ENCODE peak calls at places on chromosomes 1 and 21, in four cellular contexts. One of them, this sample, is unnamed.

GRCh38 chr1:182050481-182051438 is 10.8 kb downstream of the ZNF648 start:
- DNase-seq in activated CD4-positive, alpha-beta T cell treated with anti-CD3 and anti-CD28 coated beads, Interleukin-2, amount 50 U/mL, for 4 hours: no peak
- DNase-seq in tibial artery: no peak
- DNase-seq in cardiac muscle cell: no peak
- DNase-seq in this sample: no peak

GRCh38 chr1:241229216-241229615 is 127.8 kb downstream of the RGS7 start:
- DNase-seq in activated CD4-positive, alpha-beta T cell treated with anti-CD3 and anti-CD28 coated beads, Interleukin-2, amount 50 U/mL, for 4 hours: no peak
- DNase-seq in cardiac muscle cell: no peak
- DNase-seq in tibial artery: no peak
- DNase-seq in this sample: no peak

GRCh38 chr21:42164064-42164789 is 54.7 kb upstream of the ABCG1 start:
- DNase-seq in tibial artery: no peak
- DNase-seq in activated CD4-positive, alpha-beta T cell treated with anti-CD3 and anti-CD28 coated beads, Interleukin-2, amount 50 U/mL, for 4 hours: peak; percentile 48
- DNase-seq in cardiac muscle cell: peak; percentile 43
- DNase-seq in this sample: peak; percentile 67

GRCh38 chr1:154707901-154708514 is 100.0 kb upstream of the ADAR start:
- DNase-seq in tibial artery: no peak
- DNase-seq in activated CD4-positive, alpha-beta T cell treated with anti-CD3 and anti-CD28 coated beads, Interleukin-2, amount 50 U/mL, for 4 hours: no peak
- DNase-seq in cardiac muscle cell: no peak
- DNase-seq in this sample: no peak

GRCh38 chr1:54857741-54858665 is 29.0 kb downstream of the DHCR24 start:
- DNase-seq in activated CD4-positive, alpha-beta T cell treated with anti-CD3 and anti-CD28 coated beads, Interleukin-2, amount 50 U/mL, for 4 hours: no peak
- DNase-seq in cardiac muscle cell: peak; percentile 53
- DNase-seq in tibial artery: peak; percentile 46
- DNase-seq in this sample: no peak

GRCh38 chr1:197733324-197733723 is 42.0 kb downstream of the DENND1B start:
- DNase-seq in activated CD4-positive, alpha-beta T cell treated with anti-CD3 and anti-CD28 coated beads, Interleukin-2, amount 50 U/mL, for 4 hours: no peak
- DNase-seq in tibial artery: no peak
- DNase-seq in cardiac muscle cell: no peak
- DNase-seq in this sample: no peak

GRCh38 chr1:201946224-201946908 is at the start of gene LMOD1:
- DNase-seq in tibial artery: peak; percentile 99
- DNase-seq in activated CD4-positive, alpha-beta T cell treated with anti-CD3 and anti-CD28 coated beads, Interleukin-2, amount 50 U/mL, for 4 hours: no peak
- DNase-seq in cardiac muscle cell: peak; percentile 92
- DNase-seq in this sample: peak; percentile 87

GRCh38 chr1:3093928-3094626 is 25.1 kb downstream of the PRDM16 start:
- DNase-seq in activated CD4-positive, alpha-beta T cell treated with anti-CD3 and anti-CD28 coated beads, Interleukin-2, amount 50 U/mL, for 4 hours: no peak
- DNase-seq in cardiac muscle cell: no peak
- DNase-seq in tibial artery: no peak
- DNase-seq in this sample: no peak

GRCh38 chr21:33587792-33588484 is 546 bp downstream of the DONSON start:
- DNase-seq in cardiac muscle cell: peak; percentile 41
- DNase-seq in tibial artery: no peak
- DNase-seq in activated CD4-positive, alpha-beta T cell treated with anti-CD3 and anti-CD28 coated beads, Interleukin-2, amount 50 U/mL, for 4 hours: peak; percentile 4
- DNase-seq in this sample: peak; percentile 34

GRCh38 chr1:6127587-6128163 is 52.4 kb downstream of the CHD5 start:
- DNase-seq in cardiac muscle cell: peak; percentile 69
- DNase-seq in activated CD4-positive, alpha-beta T cell treated with anti-CD3 and anti-CD28 coated beads, Interleukin-2, amount 50 U/mL, for 4 hours: peak; percentile 62
- DNase-seq in tibial artery: no peak
- DNase-seq in this sample: peak; percentile 99

GRCh38 chr1:224660074-224660473 is 44.0 kb downstream of the CNIH3 start:
- DNase-seq in tibial artery: no peak
- DNase-seq in cardiac muscle cell: no peak
- DNase-seq in activated CD4-positive, alpha-beta T cell treated with anti-CD3 and anti-CD28 coated beads, Interleukin-2, amount 50 U/mL, for 4 hours: no peak
- DNase-seq in this sample: no peak